ENCODE peak calls at places on chromosomes 2 and 18, in seven cellular contexts. One of them, this sample, is unnamed.

GRCh38 chr2:16169381-16169960 is 229.1 kb downstream of the MYCN start:
- DNase-seq in upper lobe of right lung: no peak
- DNase-seq in lower lobe of right lung: no peak
- DNase-seq in heart left ventricle: no peak
- DNase-seq in HL-60: no peak
- DNase-seq in left lung: no peak
- DNase-seq in uterus: no peak
- DNase-seq in this sample: no peak

GRCh38 chr2:65072181-65072970 is 16.2 kb downstream of the CEP68 start:
- DNase-seq in upper lobe of right lung: no peak
- DNase-seq in lower lobe of right lung: no peak
- DNase-seq in heart left ventricle: no peak
- DNase-seq in HL-60: no peak
- DNase-seq in left lung: no peak
- DNase-seq in uterus: peak
- DNase-seq in this sample: no peak

GRCh38 chr2:48249631-48250473 is 280.1 kb upstream of the STON1 start:
- DNase-seq in upper lobe of right lung: no peak
- DNase-seq in lower lobe of right lung: no peak
- DNase-seq in heart left ventricle: no peak
- DNase-seq in HL-60: peak
- DNase-seq in left lung: no peak
- DNase-seq in uterus: no peak
- DNase-seq in this sample: peak

GRCh38 chr18:58784601-58785137 is 80.0 kb upstream of the ZNF532 start:
- DNase-seq in upper lobe of right lung: no peak
- DNase-seq in lower lobe of right lung: no peak
- DNase-seq in heart left ventricle: peak
- DNase-seq in HL-60: no peak
- DNase-seq in left lung: no peak
- DNase-seq in uterus: no peak
- DNase-seq in this sample: no peak

GRCh38 chr2:208175843-208176160 is 12.4 kb upstream of the CRYGA start:
- DNase-seq in upper lobe of right lung: no peak
- DNase-seq in lower lobe of right lung: no peak
- DNase-seq in heart left ventricle: no peak
- DNase-seq in HL-60: no peak
- DNase-seq in left lung: no peak
- DNase-seq in uterus: no peak
- DNase-seq in this sample: no peak

GRCh38 chr18:10299686-10300085 is 154.7 kb upstream of the APCDD1 start:
- DNase-seq in upper lobe of right lung: no peak
- DNase-seq in lower lobe of right lung: no peak
- DNase-seq in heart left ventricle: no peak
- DNase-seq in HL-60: no peak
- DNase-seq in left lung: no peak
- DNase-seq in uterus: no peak
- DNase-seq in this sample: no peak

GRCh38 chr18:13290856-13291271 is 72.3 kb downstream of the LDLRAD4 start:
- DNase-seq in upper lobe of right lung: peak
- DNase-seq in lower lobe of right lung: no peak
- DNase-seq in heart left ventricle: no peak
- DNase-seq in HL-60: no peak
- DNase-seq in left lung: no peak
- DNase-seq in uterus: no peak
- DNase-seq in this sample: no peak

GRCh38 chr2:171810409-171810993 is 83.5 kb downstream of the SLC25A12 start:
- DNase-seq in upper lobe of right lung: no peak
- DNase-seq in lower lobe of right lung: no peak
- DNase-seq in heart left ventricle: no peak
- DNase-seq in HL-60: no peak
- DNase-seq in left lung: no peak
- DNase-seq in uterus: no peak
- DNase-seq in this sample: no peak

GRCh38 chr2:207265849-207266248 is 100.1 kb upstream of the KLF7 start:
- DNase-seq in upper lobe of right lung: no peak
- DNase-seq in lower lobe of right lung: no peak
- DNase-seq in heart left ventricle: no peak
- DNase-seq in HL-60: peak
- DNase-seq in left lung: no peak
- DNase-seq in uterus: no peak
- DNase-seq in this sample: no peak

GRCh38 chr2:110772383-110772755 is 40.0 kb downstream of the ACOXL start:
- DNase-seq in upper lobe of right lung: no peak
- DNase-seq in lower lobe of right lung: no peak
- DNase-seq in heart left ventricle: no peak
- DNase-seq in HL-60: no peak
- DNase-seq in left lung: no peak
- DNase-seq in uterus: no peak
- DNase-seq in this sample: no peak

GRCh38 chr2:3283206-3283605 is 94.4 kb downstream of the EIPR1 start:
- DNase-seq in upper lobe of right lung: no peak
- DNase-seq in lower lobe of right lung: no peak
- DNase-seq in heart left ventricle: no peak
- DNase-seq in HL-60: no peak
- DNase-seq in left lung: no peak
- DNase-seq in uterus: no peak
- DNase-seq in this sample: no peak

GRCh38 chr2:106582431-106583143 is 95.4 kb downstream of the CD8B2 start:
- DNase-seq in upper lobe of right lung: peak
- DNase-seq in lower lobe of right lung: peak
- DNase-seq in heart left ventricle: peak
- DNase-seq in HL-60: peak
- DNase-seq in left lung: peak
- DNase-seq in uterus: peak
- DNase-seq in this sample: peak

GRCh38 chr2:25669520-25669919 is 3.9 kb downstream of the DTNB start:
- DNase-seq in upper lobe of right lung: no peak
- DNase-seq in lower lobe of right lung: no peak
- DNase-seq in heart left ventricle: no peak
- DNase-seq in HL-60: no peak
- DNase-seq in left lung: no peak
- DNase-seq in uterus: no peak
- DNase-seq in this sample: no peak

GRCh38 chr2:25674003-25674362 is 606 bp upstream of the DTNB start:
- DNase-seq in upper lobe of right lung: no peak
- DNase-seq in lower lobe of right lung: no peak
- DNase-seq in heart left ventricle: no peak
- DNase-seq in HL-60: no peak
- DNase-seq in left lung: no peak
- DNase-seq in uterus: no peak
- DNase-seq in this sample: no peak

GRCh38 chr2:25671622-25672021 is 1.8 kb downstream of the DTNB start:
- DNase-seq in upper lobe of right lung: no peak
- DNase-seq in lower lobe of right lung: no peak
- DNase-seq in heart left ventricle: no peak
- DNase-seq in HL-60: no peak
- DNase-seq in left lung: no peak
- DNase-seq in uterus: no peak
- DNase-seq in this sample: no peak

GRCh38 chr2:25673170-25674002 is at the start of gene DTNB:
- DNase-seq in upper lobe of right lung: peak
- DNase-seq in lower lobe of right lung: peak
- DNase-seq in heart left ventricle: peak
- DNase-seq in HL-60: peak
- DNase-seq in left lung: peak
- DNase-seq in uterus: peak
- DNase-seq in this sample: peak

DNA sequence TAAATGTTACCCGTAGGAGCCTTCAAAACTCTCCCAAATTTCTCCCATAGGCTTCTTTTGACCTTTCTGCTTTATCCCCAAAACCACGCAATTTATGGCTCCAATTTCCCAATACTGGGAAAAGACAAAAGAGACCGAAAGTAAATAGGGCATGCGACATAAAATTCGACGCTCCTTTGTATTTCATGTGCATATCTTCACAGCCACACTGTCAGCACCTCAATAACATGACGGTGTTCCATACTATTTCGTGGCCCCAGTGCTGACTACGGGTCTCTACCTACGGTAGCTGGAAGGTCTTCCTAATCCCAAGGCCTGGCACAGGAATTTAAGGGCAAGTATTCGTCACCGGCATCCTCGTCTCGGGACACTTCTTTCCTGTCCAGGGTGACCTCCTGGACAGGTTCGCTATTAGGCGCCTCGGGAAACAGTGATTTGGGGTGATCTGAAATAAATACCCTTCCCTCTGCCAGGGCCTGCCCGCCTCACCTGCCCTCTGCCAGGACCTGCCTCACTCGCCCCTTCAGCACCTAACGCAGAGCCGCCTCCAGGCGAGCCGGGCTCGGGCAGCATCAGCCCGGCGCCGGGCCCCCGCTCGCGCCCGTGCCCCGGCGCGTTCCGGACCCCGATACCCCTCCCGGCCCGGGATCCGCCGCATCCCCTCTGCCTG is 742 bp downstream of the DTNB start:
- DNase-seq in upper lobe of right lung: peak
- DNase-seq in lower lobe of right lung: peak
- DNase-seq in heart left ventricle: peak
- DNase-seq in HL-60: peak
- DNase-seq in left lung: peak
- DNase-seq in uterus: peak
- DNase-seq in this sample: peak
- H3K27ac ChIP-seq in upper lobe of right lung: peak
- H3K27ac ChIP-seq in lower lobe of right lung: peak
- H3K27ac ChIP-seq in heart left ventricle: peak
- H3K27ac ChIP-seq in HL-60: no peak
- H3K27ac ChIP-seq in left lung: peak
- H3K27ac ChIP-seq in uterus: peak
- H3K27ac ChIP-seq in this sample: peak

DNA sequence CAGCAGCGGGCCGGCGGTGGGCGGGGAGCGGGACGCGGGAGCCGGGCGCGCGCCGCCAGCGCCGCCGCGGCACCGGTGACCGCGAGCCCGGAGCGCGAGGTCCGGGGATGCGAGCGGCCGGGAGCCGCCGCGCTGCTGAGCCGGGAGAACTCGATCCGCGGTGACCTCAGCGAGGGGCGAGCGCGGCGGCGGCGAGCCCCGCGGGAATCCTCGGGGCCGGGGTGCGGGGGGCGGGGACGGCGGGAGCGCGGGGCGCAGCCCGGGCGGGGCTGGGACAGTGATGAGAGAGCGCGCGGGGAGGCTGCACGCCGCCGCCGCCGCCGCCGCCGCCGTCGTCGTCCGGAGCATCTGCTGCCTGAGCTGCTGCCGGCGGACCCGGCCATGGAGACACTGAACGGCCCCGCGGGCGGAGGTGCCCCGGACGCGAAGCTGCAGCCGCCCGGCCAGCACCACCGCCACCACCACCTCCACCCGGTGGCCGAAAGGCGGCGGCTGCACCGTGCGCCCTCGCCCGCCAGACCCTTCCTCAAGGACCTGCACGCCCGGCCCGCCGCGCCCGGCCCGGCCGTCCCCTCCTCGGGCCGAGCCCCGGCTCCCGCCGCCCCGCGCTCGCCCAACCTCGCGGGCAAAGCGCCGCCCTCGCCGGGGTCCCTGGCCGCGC is at the start of gene MTCL1:
- DNase-seq in upper lobe of right lung: peak
- DNase-seq in lower lobe of right lung: peak
- DNase-seq in heart left ventricle: peak
- DNase-seq in HL-60: no peak
- DNase-seq in left lung: no peak
- DNase-seq in uterus: no peak
- DNase-seq in this sample: peak
- TF ChIP-seq CTCF in upper lobe of right lung: no peak
- TF ChIP-seq CTCF in lower lobe of right lung: no peak
- TF ChIP-seq CTCF in heart left ventricle: no peak
- TF ChIP-seq CTCF in HL-60: no peak
- TF ChIP-seq CTCF in left lung: no peak
- TF ChIP-seq CTCF in uterus: no peak
- TF ChIP-seq CTCF in this sample: no peak

DNA sequence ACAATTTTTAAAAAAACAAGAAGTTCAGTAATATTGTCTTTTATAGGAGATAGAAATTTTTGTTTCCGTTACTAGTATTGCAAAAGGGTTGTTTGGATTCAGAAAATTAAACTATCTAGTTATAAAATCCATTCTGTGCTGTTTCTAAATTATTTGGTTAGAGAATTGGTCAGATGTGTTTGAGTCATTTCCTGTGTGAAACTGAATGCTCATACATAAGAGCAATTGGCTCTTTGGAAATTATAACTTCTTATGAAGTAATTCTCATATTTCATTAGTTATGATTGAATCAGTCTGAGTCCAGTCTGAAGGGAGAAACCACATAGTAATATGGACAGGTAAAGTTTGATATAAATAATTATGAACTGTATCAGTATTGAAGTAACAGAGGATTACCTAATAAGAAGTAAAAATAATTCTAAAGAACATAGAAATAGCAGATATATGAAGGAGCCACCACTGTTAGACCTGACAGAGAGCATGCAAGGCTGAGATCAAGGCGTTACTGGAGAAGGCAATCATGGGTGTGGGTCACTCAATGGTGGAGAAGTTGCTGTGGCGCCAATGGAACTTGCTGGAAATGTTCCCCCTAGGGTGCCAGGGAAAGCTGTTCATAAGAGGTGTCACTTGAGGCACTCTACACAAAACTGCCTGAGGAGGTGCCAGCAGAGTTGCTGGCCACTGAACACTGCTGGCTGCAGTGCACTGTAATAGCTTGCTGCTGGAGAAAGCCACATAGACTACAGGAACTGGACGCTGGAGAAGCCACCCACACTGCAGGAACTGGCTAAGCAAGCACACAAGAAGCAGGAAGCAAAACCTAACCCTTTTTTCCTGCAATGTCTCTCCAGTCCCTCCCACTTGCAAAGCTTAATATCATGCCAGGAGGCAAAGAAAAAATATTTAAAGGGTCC is 18.0 kb upstream of the FAP start:
- DNase-seq in upper lobe of right lung: peak
- DNase-seq in lower lobe of right lung: peak
- DNase-seq in heart left ventricle: peak
- DNase-seq in HL-60: peak
- DNase-seq in left lung: peak
- DNase-seq in uterus: no peak
- DNase-seq in this sample: no peak
- H3K27ac ChIP-seq in upper lobe of right lung: peak
- H3K27ac ChIP-seq in lower lobe of right lung: peak
- H3K27ac ChIP-seq in heart left ventricle: peak
- H3K27ac ChIP-seq in HL-60: peak
- H3K27ac ChIP-seq in left lung: peak
- H3K27ac ChIP-seq in uterus: peak
- H3K27ac ChIP-seq in this sample: no peak

DNA sequence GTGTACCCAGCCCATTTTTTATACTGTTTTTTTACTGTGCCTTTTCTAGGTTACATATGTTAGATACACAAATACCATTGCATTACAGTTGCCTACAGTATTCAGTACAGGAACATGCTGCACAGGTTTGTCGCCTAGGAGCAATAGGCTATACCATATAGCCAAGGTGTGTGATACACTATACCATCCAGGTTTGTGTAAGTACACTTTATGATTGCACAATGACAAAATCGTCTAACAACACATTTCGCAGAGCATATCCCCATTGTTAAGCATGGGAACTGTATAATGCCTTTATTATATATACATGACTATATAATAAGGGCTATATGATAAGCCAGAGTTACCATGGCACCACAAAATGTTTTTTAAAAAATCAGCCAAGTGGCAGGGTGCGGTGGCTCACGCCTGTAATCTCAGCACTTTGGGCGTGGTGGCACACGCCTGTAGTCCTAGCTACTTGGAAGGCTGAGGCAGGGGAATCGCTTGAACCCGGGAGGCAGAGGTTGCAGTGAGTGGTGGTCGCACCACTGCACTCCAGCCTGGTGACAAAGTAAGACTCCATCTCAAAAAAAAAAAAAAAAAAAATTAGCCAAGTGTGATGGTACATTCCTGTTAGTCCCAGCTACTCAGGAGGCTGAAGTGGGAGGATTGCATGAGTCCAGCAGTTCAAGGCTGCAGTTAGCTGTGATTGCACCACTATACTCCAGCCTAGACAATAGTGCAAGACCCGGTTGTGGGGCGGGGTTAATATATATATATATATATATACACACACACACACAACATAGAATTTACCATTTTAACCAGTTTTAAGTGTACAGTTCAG is 2.8 kb upstream of the CENPA start:
- DNase-seq in upper lobe of right lung: no peak
- DNase-seq in lower lobe of right lung: no peak
- DNase-seq in heart left ventricle: no peak
- DNase-seq in HL-60: no peak
- DNase-seq in left lung: no peak
- DNase-seq in uterus: no peak
- DNase-seq in this sample: no peak
- TF ChIP-seq CTCF in upper lobe of right lung: no peak
- TF ChIP-seq CTCF in lower lobe of right lung: no peak
- TF ChIP-seq CTCF in heart left ventricle: no peak
- TF ChIP-seq CTCF in HL-60: no peak
- TF ChIP-seq CTCF in left lung: no peak
- TF ChIP-seq CTCF in uterus: no peak
- TF ChIP-seq CTCF in this sample: no peak